ENCODE peak calls at places on chromosomes 12 and 14, in nine cellular contexts. One of them, this sample, is unnamed. For H3K4me1, the result is how much of the 10 kb centered on the place peaks cover.

GRCh38 chr14:65599375-65599774 is 186.8 kb downstream of the FUT8 start:
- DNase-seq in suprapubic skin: no peak
- DNase-seq in heart left ventricle: no peak
- DNase-seq in body of pancreas: no peak
- DNase-seq in spleen: no peak
- DNase-seq in esophagus muscularis mucosa: no peak
- DNase-seq in GM12878: no peak
- DNase-seq in A549: no peak
- DNase-seq in uterus: no peak
- DNase-seq in this sample: no peak

GRCh38 chr12:98418357-98419075 is 96.9 kb upstream of the TMPO start:
- DNase-seq in esophagus muscularis mucosa: peak
- DNase-seq in GM12878: no peak
- DNase-seq in uterus: peak
- DNase-seq in A549: peak
- DNase-seq in spleen: no peak
- DNase-seq in suprapubic skin: peak
- DNase-seq in body of pancreas: peak
- DNase-seq in heart left ventricle: peak
- DNase-seq in this sample: peak

GRCh38 chr14:73783107-73783727 is 68.4 kb upstream of the PTGR2 start:
- DNase-seq in heart left ventricle: peak
- DNase-seq in uterus: no peak
- DNase-seq in GM12878: no peak
- DNase-seq in body of pancreas: no peak
- DNase-seq in spleen: peak
- DNase-seq in A549: no peak
- DNase-seq in esophagus muscularis mucosa: no peak
- DNase-seq in suprapubic skin: no peak
- DNase-seq in this sample: no peak

GRCh38 chr14:60721331-60722162 is 2.6 kb downstream of the SIX4 start:
- DNase-seq in A549: peak
- DNase-seq in uterus: peak
- DNase-seq in spleen: peak
- DNase-seq in body of pancreas: peak
- DNase-seq in esophagus muscularis mucosa: no peak
- DNase-seq in heart left ventricle: peak
- DNase-seq in suprapubic skin: peak
- DNase-seq in GM12878: no peak
- DNase-seq in this sample: peak

GRCh38 chr12:121536929-121537813 is 43.7 kb downstream of the KDM2B start:
- DNase-seq in esophagus muscularis mucosa: peak
- DNase-seq in A549: peak
- DNase-seq in suprapubic skin: peak
- DNase-seq in uterus: peak
- DNase-seq in body of pancreas: peak
- DNase-seq in spleen: peak
- DNase-seq in GM12878: peak
- DNase-seq in heart left ventricle: peak
- DNase-seq in this sample: peak

GRCh38 chr12:94336201-94336915 is 123.3 kb downstream of the CEP83 start:
- DNase-seq in uterus: no peak
- DNase-seq in A549: no peak
- DNase-seq in body of pancreas: no peak
- DNase-seq in spleen: no peak
- DNase-seq in heart left ventricle: no peak
- DNase-seq in GM12878: no peak
- DNase-seq in esophagus muscularis mucosa: no peak
- DNase-seq in suprapubic skin: no peak
- DNase-seq in this sample: no peak

GRCh38 chr14:101064718-101065117 is 161.2 kb upstream of the RTL1 start:
- DNase-seq in A549: no peak
- DNase-seq in uterus: no peak
- DNase-seq in GM12878: no peak
- DNase-seq in suprapubic skin: peak
- DNase-seq in heart left ventricle: no peak
- DNase-seq in body of pancreas: no peak
- DNase-seq in esophagus muscularis mucosa: no peak
- DNase-seq in spleen: peak
- DNase-seq in this sample: no peak

GRCh38 chr14:99277534-99277933 is 5.5 kb upstream of the BCL11B start:
- DNase-seq in esophagus muscularis mucosa: no peak
- DNase-seq in A549: no peak
- DNase-seq in spleen: no peak
- DNase-seq in suprapubic skin: no peak
- DNase-seq in GM12878: no peak
- DNase-seq in uterus: no peak
- DNase-seq in heart left ventricle: no peak
- DNase-seq in body of pancreas: no peak
- DNase-seq in this sample: no peak

GRCh38 chr14:71181215-71182003 is 274.1 kb downstream of the PCNX1 start:
- DNase-seq in heart left ventricle: no peak
- DNase-seq in spleen: no peak
- DNase-seq in uterus: no peak
- DNase-seq in GM12878: no peak
- DNase-seq in body of pancreas: no peak
- DNase-seq in A549: no peak
- DNase-seq in esophagus muscularis mucosa: no peak
- DNase-seq in suprapubic skin: peak
- DNase-seq in this sample: no peak

GRCh38 chr12:53941187-53941586 is 2.6 kb downstream of the HOXC13 start:
- DNase-seq in heart left ventricle: no peak
- DNase-seq in GM12878: no peak
- DNase-seq in uterus: no peak
- DNase-seq in body of pancreas: no peak
- DNase-seq in suprapubic skin: no peak
- DNase-seq in A549: no peak
- DNase-seq in esophagus muscularis mucosa: no peak
- DNase-seq in spleen: no peak
- DNase-seq in this sample: no peak

GRCh38 chr12:53044896-53045571 is 4.8 kb upstream of the TNS2 start:
- DNase-seq in spleen: no peak
- DNase-seq in suprapubic skin: no peak
- DNase-seq in A549: no peak
- DNase-seq in heart left ventricle: no peak
- DNase-seq in uterus: no peak
- DNase-seq in GM12878: no peak
- DNase-seq in esophagus muscularis mucosa: no peak
- DNase-seq in body of pancreas: peak
- DNase-seq in this sample: peak

GRCh38 chr14:93150227-93151206 is 34.2 kb downstream of the MOAP1 start:
- DNase-seq in GM12878: no peak
- DNase-seq in A549: no peak
- DNase-seq in heart left ventricle: no peak
- DNase-seq in suprapubic skin: no peak
- DNase-seq in spleen: no peak
- DNase-seq in body of pancreas: peak
- DNase-seq in uterus: no peak
- DNase-seq in esophagus muscularis mucosa: no peak
- DNase-seq in this sample: no peak

GRCh38 chr14:66284346-66284745 is 201.8 kb upstream of the CCDC196 start:
- DNase-seq in spleen: no peak
- DNase-seq in A549: no peak
- DNase-seq in esophagus muscularis mucosa: no peak
- DNase-seq in GM12878: no peak
- DNase-seq in heart left ventricle: no peak
- DNase-seq in body of pancreas: no peak
- DNase-seq in uterus: no peak
- DNase-seq in suprapubic skin: no peak
- DNase-seq in this sample: no peak

GRCh38 chr14:89564291-89564957 is 147.4 kb upstream of the FOXN3 start:
- DNase-seq in uterus: no peak
- DNase-seq in spleen: no peak
- DNase-seq in esophagus muscularis mucosa: no peak
- DNase-seq in heart left ventricle: no peak
- DNase-seq in suprapubic skin: no peak
- DNase-seq in GM12878: no peak
- DNase-seq in body of pancreas: no peak
- DNase-seq in A549: no peak
- DNase-seq in this sample: no peak

GRCh38 chr12:120346681-120347080 is 19.1 kb upstream of the PLA2G1B start:
- DNase-seq in suprapubic skin: no peak
- DNase-seq in body of pancreas: no peak
- DNase-seq in heart left ventricle: no peak
- DNase-seq in GM12878: no peak
- DNase-seq in uterus: no peak
- DNase-seq in spleen: no peak
- DNase-seq in esophagus muscularis mucosa: no peak
- DNase-seq in A549: no peak
- DNase-seq in this sample: no peak

DNA sequence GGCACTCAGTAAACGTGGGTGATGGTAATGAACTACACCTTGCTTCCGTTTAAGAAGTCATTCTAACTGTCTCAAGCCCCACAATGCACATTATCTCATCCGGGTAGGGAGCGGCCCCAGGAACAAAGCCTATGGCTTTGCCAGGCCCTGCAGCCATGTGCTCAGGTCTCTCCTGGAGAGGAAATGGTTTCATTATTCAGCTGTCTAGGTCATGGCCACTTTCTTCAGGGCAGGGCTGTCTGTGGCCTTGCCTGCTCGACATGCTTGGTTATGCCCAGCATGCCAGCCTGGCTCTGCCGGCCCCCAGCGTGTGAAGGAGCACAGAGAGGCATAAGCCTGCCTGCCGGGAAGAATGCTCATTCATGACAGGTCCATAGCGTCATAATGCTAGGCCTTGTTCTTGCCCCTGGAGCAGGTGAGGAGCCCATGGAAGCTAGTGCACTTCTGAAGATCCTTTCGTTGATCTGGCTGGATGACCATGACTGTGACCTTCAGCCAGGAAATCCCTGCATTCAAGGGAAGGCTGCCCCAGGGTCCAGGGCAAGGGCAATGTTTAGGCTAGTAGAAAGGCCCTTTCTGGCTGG is 26.3 kb upstream of the FOS start:
- DNase-seq in uterus: no peak
- DNase-seq in A549: no peak
- DNase-seq in GM12878: no peak
- DNase-seq in suprapubic skin: no peak
- DNase-seq in heart left ventricle: no peak
- DNase-seq in esophagus muscularis mucosa: no peak
- DNase-seq in body of pancreas: peak
- DNase-seq in spleen: peak
- DNase-seq in this sample: no peak
- TF ChIP-seq POLR2A in uterus: no peak
- TF ChIP-seq POLR2A in A549: no peak
- TF ChIP-seq POLR2A in GM12878: no peak
- TF ChIP-seq POLR2A in suprapubic skin: no peak
- TF ChIP-seq POLR2A in heart left ventricle: no peak
- TF ChIP-seq POLR2A in esophagus muscularis mucosa: no peak
- TF ChIP-seq POLR2A in body of pancreas: peak
- TF ChIP-seq POLR2A in spleen: no peak
- TF ChIP-seq POLR2A in this sample: no peak

GRCh38 chr12:117014342-117014887 is 84.8 kb downstream of the TESC start:
- DNase-seq in GM12878: no peak
- DNase-seq in esophagus muscularis mucosa: no peak
- DNase-seq in body of pancreas: no peak
- DNase-seq in A549: no peak
- DNase-seq in spleen: no peak
- DNase-seq in heart left ventricle: no peak
- DNase-seq in uterus: no peak
- DNase-seq in suprapubic skin: no peak
- DNase-seq in this sample: no peak
- H3K4me3 ChIP-seq in GM12878: no peak
- H3K4me3 ChIP-seq in esophagus muscularis mucosa: no peak
- H3K4me3 ChIP-seq in body of pancreas: no peak
- H3K4me3 ChIP-seq in A549: no peak
- H3K4me3 ChIP-seq in spleen: no peak
- H3K4me3 ChIP-seq in heart left ventricle: no peak
- H3K4me3 ChIP-seq in uterus: no peak
- H3K4me3 ChIP-seq in suprapubic skin: no peak
- H3K4me3 ChIP-seq in this sample: no peak

DNA sequence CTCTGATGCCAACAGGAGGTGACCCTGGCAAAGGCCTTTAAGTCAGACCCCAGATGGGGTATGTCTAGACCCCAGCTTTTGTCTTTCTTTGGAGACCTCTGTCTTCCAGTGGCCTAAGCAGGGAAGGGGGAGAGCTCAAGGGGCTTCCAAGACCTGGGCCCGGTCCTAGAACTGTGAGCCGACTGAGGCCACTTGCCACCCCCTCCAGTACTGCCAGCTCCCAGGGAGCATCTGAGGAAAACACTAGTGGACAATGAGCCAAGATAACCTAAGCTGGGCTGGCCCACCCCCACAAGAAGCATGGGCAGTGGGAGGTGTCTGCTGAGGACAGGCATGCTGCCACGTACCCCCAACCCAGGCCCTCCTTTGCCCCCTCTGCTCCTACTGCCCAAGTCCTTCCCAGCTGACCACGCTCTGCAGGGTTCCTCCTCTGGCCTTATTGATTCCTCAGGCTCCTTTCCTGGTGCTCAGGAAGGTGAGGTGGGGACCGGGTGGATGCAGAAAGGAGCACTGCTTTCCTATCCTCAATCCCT is 21.1 kb downstream of the VDR start:
- DNase-seq in body of pancreas: no peak
- DNase-seq in esophagus muscularis mucosa: no peak
- DNase-seq in GM12878: no peak
- DNase-seq in A549: no peak
- DNase-seq in uterus: no peak
- DNase-seq in suprapubic skin: no peak
- DNase-seq in heart left ventricle: no peak
- DNase-seq in spleen: no peak
- DNase-seq in this sample: no peak
- H3K4me1 ChIP-seq in body of pancreas: under half
- H3K4me1 ChIP-seq in esophagus muscularis mucosa: under half
- H3K4me1 ChIP-seq in GM12878: half or more
- H3K4me1 ChIP-seq in A549: under half
- H3K4me1 ChIP-seq in uterus: under half
- H3K4me1 ChIP-seq in suprapubic skin: under half
- H3K4me1 ChIP-seq in heart left ventricle: under half
- H3K4me1 ChIP-seq in spleen: half or more
- H3K4me1 ChIP-seq in this sample: under half

GRCh38 chr14:102915292-102916110 is 7.0 kb upstream of the AMN start:
- DNase-seq in body of pancreas: no peak
- DNase-seq in esophagus muscularis mucosa: no peak
- DNase-seq in uterus: no peak
- DNase-seq in heart left ventricle: no peak
- DNase-seq in spleen: no peak
- DNase-seq in GM12878: no peak
- DNase-seq in suprapubic skin: no peak
- DNase-seq in A549: no peak
- DNase-seq in this sample: no peak

GRCh38 chr14:102914474-102915291 is 7.8 kb upstream of the AMN start:
- DNase-seq in A549: no peak
- DNase-seq in esophagus muscularis mucosa: no peak
- DNase-seq in suprapubic skin: no peak
- DNase-seq in spleen: no peak
- DNase-seq in heart left ventricle: no peak
- DNase-seq in uterus: no peak
- DNase-seq in body of pancreas: no peak
- DNase-seq in GM12878: no peak
- DNase-seq in this sample: no peak

GRCh38 chr14:102917056-102917385 is 5.4 kb upstream of the AMN start:
- DNase-seq in suprapubic skin: no peak
- DNase-seq in body of pancreas: no peak
- DNase-seq in uterus: no peak
- DNase-seq in spleen: peak
- DNase-seq in GM12878: no peak
- DNase-seq in esophagus muscularis mucosa: no peak
- DNase-seq in A549: no peak
- DNase-seq in heart left ventricle: no peak
- DNase-seq in this sample: no peak

GRCh38 chr14:102917469-102918211 is 4.8 kb upstream of the AMN start:
- DNase-seq in A549: peak
- DNase-seq in uterus: no peak
- DNase-seq in esophagus muscularis mucosa: no peak
- DNase-seq in body of pancreas: peak
- DNase-seq in heart left ventricle: peak
- DNase-seq in spleen: peak
- DNase-seq in suprapubic skin: no peak
- DNase-seq in GM12878: no peak
- DNase-seq in this sample: peak

GRCh38 chr14:102916347-102917055 is 6.0 kb upstream of the AMN start:
- DNase-seq in uterus: no peak
- DNase-seq in GM12878: no peak
- DNase-seq in body of pancreas: no peak
- DNase-seq in esophagus muscularis mucosa: no peak
- DNase-seq in heart left ventricle: no peak
- DNase-seq in A549: no peak
- DNase-seq in suprapubic skin: no peak
- DNase-seq in spleen: no peak
- DNase-seq in this sample: no peak
- TF ChIP-seq POLR2A in uterus: no peak
- TF ChIP-seq POLR2A in GM12878: peak
- TF ChIP-seq POLR2A in body of pancreas: no peak
- TF ChIP-seq POLR2A in esophagus muscularis mucosa: no peak
- TF ChIP-seq POLR2A in heart left ventricle: no peak
- TF ChIP-seq POLR2A in A549: no peak
- TF ChIP-seq POLR2A in suprapubic skin: no peak
- TF ChIP-seq POLR2A in spleen: no peak
- TF ChIP-seq POLR2A in this sample: no peak